ENCODE peak calls at places on chromosomes 11 and 22, in five cellular contexts. G, I, T, J and P are unnamed samples.

GRCh38 chr11:47858169-47858543 is 10.0 kb upstream of the NUP160 start:
- DNase-seq in G (no peak), I (peak), T (peak), J (no peak), P (peak)

GRCh38 chr22:23938328-23939016 is 22.5 kb downstream of the GSTT2B start:
- DNase-seq in G (no peak), I (no peak), T (no peak), J (no peak), P (no peak)

GRCh38 chr11:12409621-12410005 is 32.2 kb downstream of the PARVA start:
- DNase-seq in G (no peak), I (no peak), T (no peak), J (no peak), P (no peak)

GRCh38 chr11:68946416-68947090 is 34.2 kb downstream of the MRGPRD start:
- DNase-seq in G (no peak), I (peak), T (peak), J (no peak), P (peak)

GRCh38 chr22:28955817-28956216 is 72.4 kb downstream of the ZNRF3 start:
- DNase-seq in G (peak), I (no peak), T (no peak), J (no peak), P (no peak)

GRCh38 chr11:134532176-134532920 is 120.3 kb upstream of the B3GAT1 start:
- DNase-seq in G (no peak), I (no peak), T (no peak), J (no peak), P (no peak)

GRCh38 chr11:125627236-125627910 is 2.4 kb downstream of the CHEK1 start:
- DNase-seq in G (no peak), I (no peak), T (no peak), J (no peak), P (no peak)

GRCh38 chr11:79438631-79439429 is 2.0 kb downstream of the TENM4 start:
- DNase-seq in G (no peak), I (no peak), T (peak), J (peak), P (no peak)

GRCh38 chr11:75174781-75175370 is 24.0 kb downstream of the SLCO2B1 start:
- DNase-seq in G (peak), I (no peak), T (no peak), J (peak), P (no peak)

GRCh38 chr11:72229925-72230763 is 5.6 kb downstream of the INPPL1 start:
- DNase-seq in G (no peak), I (no peak), T (peak), J (no peak), P (no peak)

GRCh38 chr22:38317995-38318715 is 922 bp upstream of the CSNK1E start:
- DNase-seq in G (peak), I (peak), T (peak), J (peak), P (no peak)

GRCh38 chr11:69931994-69932910 is 113.0 kb upstream of the FGF3 start:
- DNase-seq in G (no peak), I (no peak), T (peak), J (peak), P (no peak)

GRCh38 chr11:92376146-92376599 is 151.6 kb downstream of the FAT3 start:
- DNase-seq in G (no peak), I (peak), T (peak), J (no peak), P (no peak)

GRCh38 chr11:104328514-104328912 is 164.6 kb upstream of the PDGFD start:
- DNase-seq in G (no peak), I (no peak), T (no peak), J (no peak), P (no peak)

GRCh38 chr11:69530278-69531070 is 49.0 kb downstream of the LINC01488 start:
- DNase-seq in G (peak), I (no peak), T (no peak), J (no peak), P (no peak)

GRCh38 chr11:58900479-58901420 is 38.5 kb upstream of the GLYATL1 start:
- DNase-seq in G (peak), I (peak), T (peak), J (peak), P (peak)

GRCh38 chr11:69249641-69250502 is 44.1 kb upstream of the MYEOV start:
- DNase-seq in G (no peak), I (no peak), T (no peak), J (no peak), P (no peak)

GRCh38 chr22:46086577-46087335 is 63.6 kb upstream of the PPARA start:
- DNase-seq in G (no peak), I (no peak), T (peak), J (peak), P (no peak)

DNA sequence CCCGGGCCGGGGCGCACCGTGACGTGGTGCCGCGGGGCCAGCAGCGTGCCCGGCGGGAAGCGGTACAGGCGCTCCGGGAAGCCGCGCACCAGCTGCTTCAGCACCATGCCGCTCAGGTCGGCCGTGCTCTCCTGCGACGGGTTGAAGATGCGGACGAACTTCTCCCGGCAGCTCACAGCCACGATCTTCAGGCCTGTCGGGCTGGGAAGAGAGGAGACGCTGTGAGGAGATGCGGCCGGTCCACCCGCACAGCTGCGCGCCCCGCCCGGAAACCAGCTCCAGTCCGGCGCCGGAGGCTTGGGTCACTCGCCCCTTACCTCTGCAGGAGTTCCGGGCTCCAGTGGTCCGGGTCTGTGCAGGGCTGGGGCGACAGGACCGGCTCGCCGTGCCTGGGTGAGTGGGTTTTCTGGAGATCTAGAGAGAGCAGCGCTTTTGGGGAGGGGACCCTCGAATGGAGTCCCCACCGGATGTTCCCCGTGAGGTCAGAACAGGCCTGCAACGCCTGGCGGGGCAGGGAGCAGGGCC is 4.3 kb downstream of the LMNTD2 start:
- DNase-seq in G (no peak), I (no peak), T (peak), J (no peak), P (no peak)
- H3K4me3 ChIP-seq in G (no peak), I (no peak), T (no peak), J (no peak), P (peak)

GRCh38 chr11:6452219-6452618 is 11.4 kb upstream of the HPX start:
- DNase-seq in G (no peak), I (no peak), T (peak), J (no peak), P (no peak)
- TF ChIP-seq CTCF in G (no peak), I (no peak), T (no peak), J (no peak), P (no peak)

GRCh38 chr11:98625526-98625925 is 395.2 kb upstream of the CNTN5 start:
- DNase-seq in G (no peak), I (no peak), T (no peak), J (no peak), P (no peak)

DNA sequence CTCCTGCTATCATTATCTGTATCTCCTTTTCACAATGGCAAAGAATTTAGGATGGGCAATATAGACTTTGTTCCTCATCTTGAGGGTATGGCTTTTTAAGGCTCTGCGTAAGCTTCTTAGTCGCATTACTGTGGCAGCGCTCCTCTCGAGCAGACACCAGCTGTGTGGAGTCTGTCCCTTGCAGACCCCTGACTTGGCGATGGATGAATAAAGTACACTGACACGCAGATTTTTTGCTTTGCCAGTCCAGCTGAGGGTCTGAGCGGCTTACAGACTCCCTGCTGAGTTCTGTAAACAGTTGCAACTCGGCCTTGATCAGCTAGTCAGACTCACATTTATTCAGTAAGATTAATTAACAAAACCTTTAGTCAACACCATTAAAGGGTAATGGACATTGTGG is 390.0 kb upstream of the CNTN5 start:
- DNase-seq in G (no peak), I (no peak), T (no peak), J (no peak), P (no peak)
- H3K4me3 ChIP-seq in G (no peak), I (no peak), T (no peak), J (no peak), P (no peak)

DNA sequence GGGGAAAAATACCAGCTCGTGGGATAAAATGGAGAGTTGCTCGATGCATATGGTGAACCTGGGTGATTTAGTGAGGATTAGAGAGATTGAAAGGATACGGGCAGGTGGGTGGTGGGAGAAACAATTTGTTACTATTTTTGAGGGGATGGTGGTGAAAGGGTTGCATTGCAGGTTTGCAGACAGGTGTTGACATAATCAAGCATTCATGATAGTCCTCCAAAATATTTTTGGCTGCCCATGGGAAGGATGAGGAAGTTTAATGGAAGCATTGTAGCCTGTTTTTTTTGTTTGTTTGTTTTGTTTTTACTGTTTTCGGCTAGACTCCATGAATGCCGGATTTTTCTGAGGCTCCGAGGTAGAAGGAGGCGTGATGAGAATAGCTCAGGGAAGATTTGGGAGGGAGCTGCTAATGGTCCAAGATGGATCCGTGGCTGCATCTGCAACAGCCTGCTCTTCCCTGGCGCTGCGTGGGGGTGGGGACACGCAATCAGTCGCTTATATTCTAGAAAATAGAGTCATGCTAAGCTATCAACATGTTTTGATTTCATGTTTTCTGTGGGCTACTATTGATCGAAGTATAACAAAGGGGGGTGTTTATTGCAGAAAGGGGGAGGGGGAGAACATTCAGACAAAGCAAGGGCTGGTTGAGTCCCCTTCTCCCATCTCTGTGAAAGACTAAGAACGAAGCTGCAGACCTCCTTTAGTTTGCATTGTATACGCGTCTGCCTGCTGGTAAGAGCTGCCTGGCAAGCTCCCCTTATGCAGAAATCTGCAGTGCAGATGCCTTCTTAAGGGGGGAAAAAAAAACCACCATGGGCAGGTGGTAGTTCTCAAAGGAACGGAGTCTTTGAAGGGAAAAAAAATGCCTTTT is 980 bp downstream of the RTN3 start:
- DNase-seq in G (peak), I (peak), T (peak), J (no peak), P (no peak)
- TF ChIP-seq CTCF in G (no peak), I (no peak), T (no peak), J (no peak), P (peak)

GRCh38 chr22:17007852-17008731 is at the start of gene GAB4:
- DNase-seq in G (no peak), I (no peak), T (no peak), J (no peak), P (no peak)
- H3K4me3 ChIP-seq in G (no peak), I (no peak), T (no peak), J (no peak), P (no peak)

DNA sequence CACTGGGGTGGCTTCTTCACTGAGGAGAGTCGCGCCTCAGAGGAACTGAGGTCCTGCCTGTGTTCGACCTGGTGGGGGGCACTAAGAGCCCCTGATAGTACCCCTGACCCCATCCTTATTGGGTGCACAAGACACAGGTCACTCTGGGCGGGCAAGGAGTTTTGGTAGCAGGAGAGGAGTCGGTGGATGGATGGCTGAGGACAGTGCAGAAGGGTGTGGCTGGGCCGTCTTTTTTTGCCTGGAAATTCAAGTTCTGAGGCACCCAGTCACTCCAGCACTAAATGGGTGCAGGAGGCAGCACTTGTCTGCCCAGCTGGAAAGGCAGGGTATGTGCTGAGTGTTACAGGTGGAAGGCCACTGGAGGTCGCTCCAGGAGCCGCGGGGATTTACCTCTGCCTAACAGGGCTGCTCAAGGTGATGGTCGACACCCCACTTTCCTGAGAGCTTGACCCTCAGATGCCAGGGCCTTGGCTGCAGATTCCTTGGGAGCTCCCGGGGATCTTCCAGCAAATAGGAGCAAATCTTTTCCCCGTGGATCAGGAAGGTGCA is 960 bp downstream of the TSSC4 start:
- DNase-seq in G (no peak), I (no peak), T (no peak), J (no peak), P (no peak)
- TF ChIP-seq CTCF in G (no peak), I (no peak), T (no peak), J (no peak), P (peak)

GRCh38 chr22:19765477-19766234 is 5.1 kb downstream of the TBX1 start:
- DNase-seq in G (peak), I (no peak), T (no peak), J (peak), P (no peak)
- H3K4me3 ChIP-seq in G (peak), I (no peak), T (no peak), J (peak), P (no peak)

GRCh38 chr22:35177811-35178210 is 79.5 kb upstream of the HMGXB4 start:
- DNase-seq in G (no peak), I (no peak), T (no peak), J (no peak), P (no peak)
- TF ChIP-seq CTCF in G (peak), I (no peak), T (no peak), J (no peak), P (no peak)